ENCODE peak calls at places on chromosomes 16 and 17, in four cellular contexts. C is tibial nerve, J is cardiac fibroblast, M is mucosa of descending colon. R is an unnamed sample.

GRCh38 chr17:75853410-75853809 is 1.7 kb downstream of the WBP2 start:
- DNase-seq in C (no peak), J (peak), M (no peak), R (no peak)

GRCh38 chr17:79658811-79659207 is 48.0 kb upstream of the RBFOX3 start:
- DNase-seq in C (no peak), J (peak), M (no peak), R (no peak)

GRCh38 chr17:21363776-21364642 is 12.1 kb upstream of the KCNJ12 start:
- DNase-seq in C (no peak), J (no peak), M (no peak), R (no peak)

GRCh38 chr17:54451051-54451450 is 449.6 kb upstream of the TOM1L1 start:
- DNase-seq in C (no peak), J (no peak), M (no peak), R (no peak)

GRCh38 chr17:78935419-78936323 is 10.5 kb upstream of the TIMP2 start:
- DNase-seq in C (peak), J (peak), M (no peak), R (peak)

GRCh38 chr16:6926341-6926740 is 406.3 kb upstream of the RBFOX1 start:
- DNase-seq in C (no peak), J (no peak), M (no peak), R (no peak)

GRCh38 chr16:65176603-65177002 is 54.7 kb upstream of the CDH11 start:
- DNase-seq in C (no peak), J (peak), M (no peak), R (no peak)

GRCh38 chr16:72551649-72552048 is 379.7 kb upstream of the PMFBP1 start:
- DNase-seq in C (no peak), J (no peak), M (no peak), R (no peak)

GRCh38 chr16:14454391-14454790 is 175.7 kb downstream of the PARN start:
- DNase-seq in C (no peak), J (no peak), M (no peak), R (no peak)

GRCh38 chr16:73536931-73537330 is 489.0 kb upstream of the ZFHX3 start:
- DNase-seq in C (no peak), J (no peak), M (no peak), R (no peak)

GRCh38 chr17:17818088-17818526 is 18.7 kb downstream of the SREBF1 start:
- DNase-seq in C (no peak), J (no peak), M (peak), R (no peak)

GRCh38 chr16:85436207-85436606 is 176.9 kb upstream of the GSE1 start:
- DNase-seq in C (no peak), J (no peak), M (peak), R (no peak)

GRCh38 chr17:7354262-7354781 is 634 bp upstream of the TMEM95 start:
- DNase-seq in C (no peak), J (peak), M (no peak), R (no peak)

GRCh38 chr16:21116148-21116693 is 34.4 kb downstream of the DNAH3 start:
- DNase-seq in C (no peak), J (peak), M (no peak), R (no peak)

GRCh38 chr17:74078363-74078762 is 125.1 kb upstream of the RPL38 start:
- DNase-seq in C (no peak), J (no peak), M (no peak), R (no peak)

GRCh38 chr16:27177031-27177774 is 26.1 kb upstream of the KDM8 start:
- DNase-seq in C (no peak), J (peak), M (no peak), R (no peak)

GRCh38 chr16:8848939-8849391 is 19.8 kb downstream of the CARHSP1 start:
- DNase-seq in C (no peak), J (no peak), M (no peak), R (no peak)

GRCh38 chr16:54026456-54026855 is 260.1 kb downstream of the IRX3 start:
- DNase-seq in C (no peak), J (peak), M (no peak), R (no peak)

GRCh38 chr16:50591800-50592771 is 43.9 kb downstream of the NKD1 start:
- DNase-seq in C (no peak), J (no peak), M (peak), R (peak)

GRCh38 chr16:26627958-26628357 is 438.8 kb upstream of the C16orf82 start:
- DNase-seq in C (no peak), J (no peak), M (no peak), R (no peak)

GRCh38 chr17:62824290-62825135 is 16.4 kb upstream of the MARCHF10 start:
- DNase-seq in C (no peak), J (peak), M (no peak), R (no peak)

GRCh38 chr16:79283578-79283977 is 317.0 kb downstream of the MAF start:
- DNase-seq in C (no peak), J (no peak), M (no peak), R (no peak)

GRCh38 chr16:1057252-1057932 is 15.2 kb upstream of the SSTR5 start:
- DNase-seq in C (no peak), J (peak), M (peak), R (peak)

GRCh38 chr17:50905460-50905803 is 39.3 kb upstream of the TOB1 start:
- DNase-seq in C (no peak), J (no peak), M (no peak), R (no peak)

GRCh38 chr17:57508706-57509105 is 236.4 kb downstream of the CCDC182 start:
- DNase-seq in C (no peak), J (no peak), M (no peak), R (no peak)

GRCh38 chr17:81261582-81262336 is 22.6 kb downstream of the NDUFAF8 start:
- DNase-seq in C (no peak), J (no peak), M (no peak), R (no peak)

GRCh38 chr17:81261096-81261495 is 22.0 kb downstream of the NDUFAF8 start:
- DNase-seq in C (no peak), J (no peak), M (no peak), R (no peak)

GRCh38 chr17:81260641-81261040 is 21.5 kb downstream of the NDUFAF8 start:
- DNase-seq in C (no peak), J (no peak), M (peak), R (no peak)

GRCh38 chr17:81259058-81259605 is 20.0 kb downstream of the NDUFAF8 start:
- DNase-seq in C (no peak), J (no peak), M (no peak), R (no peak)

DNA sequence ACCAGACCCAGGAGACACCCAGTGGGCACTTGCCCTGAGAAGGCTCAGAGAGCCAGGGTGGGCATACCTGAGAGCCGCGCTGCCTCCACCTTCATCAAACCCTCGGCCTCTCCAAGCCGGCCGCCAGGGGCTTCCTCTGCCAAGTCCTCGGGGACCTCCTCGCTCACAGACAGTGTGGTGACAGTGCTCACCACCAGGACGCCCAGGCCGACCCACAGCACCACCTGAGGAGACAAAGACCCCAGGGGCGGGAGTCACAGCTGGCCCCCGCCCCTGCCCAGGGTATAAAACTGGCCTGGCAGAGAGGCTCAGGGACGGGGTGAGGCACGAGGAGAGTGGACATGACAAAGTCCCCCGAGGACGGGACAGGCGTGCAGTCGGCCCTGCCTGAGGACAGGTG is 21.1 kb downstream of the NDUFAF8 start:
- DNase-seq in C (no peak), J (no peak), M (no peak), R (no peak)
- TF ChIP-seq CTCF in C (no peak), J (no peak), M (no peak), R (no peak)

GRCh38 chr16:5607169-5607568 is 509.6 kb upstream of the EEF2KMT start:
- DNase-seq in C (no peak), J (no peak), M (no peak), R (no peak)
- TF ChIP-seq CTCF in C (no peak), J (no peak), M (no peak), R (no peak)

GRCh38 chr16:30358577-30358936 is 3.4 kb upstream of the CD2BP2 start:
- DNase-seq in C (no peak), J (no peak), M (no peak), R (no peak)
- TF ChIP-seq CTCF in C (no peak), J (no peak), M (no peak), R (no peak)

DNA sequence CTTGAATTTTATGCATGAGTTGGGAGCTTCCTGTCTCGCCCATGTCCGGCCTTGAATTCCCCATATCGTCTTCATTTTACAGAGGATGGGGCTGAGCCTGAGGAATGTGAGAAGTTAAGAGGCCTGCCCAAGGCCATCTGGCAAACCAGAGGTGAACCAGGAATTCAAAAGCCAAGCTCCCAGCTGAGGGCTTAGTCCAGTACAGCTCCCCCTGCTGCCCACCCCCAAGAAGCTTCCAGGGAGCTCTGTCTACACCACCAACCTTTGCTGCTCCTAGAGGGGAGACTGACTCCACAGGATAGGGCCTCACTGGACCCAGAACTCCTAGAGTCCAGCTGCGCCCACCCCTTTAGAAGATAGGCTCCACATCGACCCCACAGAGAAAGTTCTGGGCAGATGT is 20.7 kb upstream of the C16orf78 start:
- DNase-seq in C (no peak), J (peak), M (no peak), R (no peak)
- TF ChIP-seq CTCF in C (no peak), J (peak), M (no peak), R (no peak)

DNA sequence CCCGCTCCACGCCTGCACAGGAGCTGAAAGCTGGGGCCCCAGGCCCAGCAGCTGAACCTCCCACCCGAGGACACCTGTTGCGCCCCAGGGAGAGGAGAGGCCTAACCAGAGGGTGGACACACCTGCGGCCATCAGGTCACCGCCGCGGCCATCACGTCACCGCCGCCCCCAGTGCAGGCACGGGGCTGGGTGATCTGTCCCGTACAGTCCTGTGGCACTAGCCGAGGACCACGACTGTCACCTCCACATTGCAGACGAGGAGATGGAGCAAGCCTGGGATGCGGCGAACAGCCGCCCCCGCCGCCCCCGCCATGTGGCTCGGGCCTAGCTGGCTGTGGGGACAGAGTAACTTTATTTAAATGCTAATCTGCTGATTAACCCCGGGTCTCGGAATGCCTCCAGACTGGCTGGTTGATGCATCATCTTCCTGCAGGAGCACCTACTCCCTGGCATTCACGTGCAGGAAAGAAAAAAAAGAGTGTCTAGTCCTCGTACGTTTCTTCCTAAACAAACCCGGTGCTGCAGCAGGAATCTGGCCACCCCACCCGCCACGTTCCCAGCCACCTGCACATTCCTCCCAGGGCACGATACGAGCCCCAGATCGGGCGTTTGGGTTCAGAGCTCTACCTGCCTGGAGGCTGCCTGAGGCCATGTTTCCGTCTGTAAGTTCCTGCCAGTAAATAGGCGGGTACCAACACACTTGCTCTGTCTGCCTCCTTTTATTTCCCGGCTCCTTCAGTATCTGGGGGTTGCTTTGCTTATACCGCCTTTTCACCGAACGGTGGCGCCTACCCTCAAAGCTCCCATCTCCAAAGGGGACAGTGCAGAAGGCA is 29.9 kb downstream of the PIEZO1 start:
- DNase-seq in C (no peak), J (peak), M (no peak), R (no peak)
- TF ChIP-seq CTCF in C (no peak), J (peak), M (no peak), R (peak)

DNA sequence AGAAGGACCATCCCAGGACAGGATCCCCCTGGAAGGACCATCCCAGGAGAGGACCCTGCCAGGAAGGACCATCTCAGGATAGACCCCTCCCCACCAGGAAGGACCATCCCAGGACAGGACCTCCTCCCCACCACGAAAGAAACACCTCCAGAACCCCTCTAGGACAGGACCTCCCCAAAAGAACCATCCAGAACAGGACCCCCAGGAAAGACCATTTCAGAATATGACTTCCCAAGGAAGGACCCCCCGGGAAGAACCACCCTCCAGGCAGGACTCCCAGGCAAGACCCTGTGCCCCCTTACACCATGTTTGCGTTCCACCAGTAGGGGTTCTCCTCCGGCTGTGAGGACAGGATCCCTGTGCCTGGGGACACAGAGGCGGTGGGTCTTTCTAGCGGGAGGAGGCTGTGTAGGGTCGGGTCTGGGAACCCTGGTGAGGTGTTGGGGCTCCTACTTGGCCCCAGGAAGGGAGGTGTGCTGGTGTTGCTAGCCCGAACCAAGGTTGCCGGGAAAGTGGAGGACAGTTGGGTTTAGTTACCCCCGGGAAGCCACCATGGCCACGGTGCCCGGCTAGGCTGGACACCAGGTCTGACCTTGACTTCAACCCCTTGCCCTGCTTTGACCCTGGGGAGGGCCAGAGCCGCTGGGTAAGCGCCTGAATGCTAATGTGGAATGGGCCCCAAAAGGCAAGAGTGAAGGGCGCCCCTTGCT is 2.2 kb downstream of the NOTUM start:
- DNase-seq in C (no peak), J (no peak), M (no peak), R (no peak)
- TF ChIP-seq CTCF in C (no peak), J (no peak), M (no peak), R (peak)

DNA sequence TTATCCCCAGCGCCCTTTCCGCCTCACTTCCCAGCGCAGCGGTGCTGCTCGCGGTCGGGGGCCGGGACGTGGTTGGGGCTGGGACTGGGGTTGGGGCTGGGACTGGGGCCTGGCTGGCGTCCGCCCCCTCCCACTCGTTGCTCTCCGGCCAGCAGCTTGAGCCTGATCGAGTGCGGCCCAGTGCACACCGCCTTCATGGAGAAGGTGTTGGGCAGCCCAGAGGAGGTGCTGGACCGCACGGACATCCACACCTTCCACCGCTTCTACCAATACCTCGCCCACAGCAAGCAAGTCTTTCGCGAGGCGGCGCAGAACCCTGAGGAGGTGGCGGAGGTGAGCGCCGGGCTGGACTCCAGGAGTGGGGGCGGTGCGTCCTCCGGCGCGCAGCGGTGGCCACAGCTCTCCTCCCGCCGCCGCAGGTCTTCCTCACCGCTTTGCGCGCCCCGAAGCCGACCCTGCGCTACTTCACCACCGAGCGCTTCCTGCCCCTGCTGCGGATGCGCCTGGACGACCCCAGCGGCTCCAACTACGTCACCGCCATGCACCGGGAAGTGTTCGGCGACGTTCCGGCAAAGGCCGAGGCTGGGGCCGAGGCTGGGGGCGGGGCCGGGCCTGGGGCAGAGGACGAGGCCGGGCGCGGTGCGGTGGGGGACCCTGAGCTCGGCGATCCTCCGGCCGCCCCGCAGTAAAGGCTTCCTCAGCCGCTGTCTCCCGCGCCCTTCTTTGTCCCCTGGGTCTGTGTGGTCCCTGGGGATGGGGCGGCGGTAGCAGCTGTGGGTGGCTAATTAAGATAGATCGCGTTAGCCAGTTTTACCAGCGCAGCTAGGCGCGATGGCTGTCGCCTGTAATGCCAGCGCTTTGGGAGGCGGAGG is 1.8 kb downstream of the HSD17B1 start:
- DNase-seq in C (peak), J (peak), M (peak), R (peak)
- TF ChIP-seq CTCF in C (no peak), J (no peak), M (no peak), R (no peak)

GRCh38 chr16:10597184-10597583 is 16.8 kb upstream of the EMP2 start:
- DNase-seq in C (no peak), J (no peak), M (no peak), R (no peak)
- TF ChIP-seq CTCF in C (no peak), J (no peak), M (no peak), R (no peak)

GRCh38 chr16:2428051-2428786 is 1.0 kb upstream of the CCNF start:
- DNase-seq in C (peak), J (peak), M (peak), R (no peak)
- TF ChIP-seq CTCF in C (no peak), J (peak), M (peak), R (no peak)

GRCh38 chr16:30041841-30042240 is 10.8 kb upstream of the TLCD3B start:
- DNase-seq in C (no peak), J (peak), M (no peak), R (no peak)
- TF ChIP-seq CTCF in C (no peak), J (peak), M (no peak), R (peak)